ENCODE peak calls at places on chromosomes 12 and 14, in six cellular contexts. J is HEK293T, D is left ventricle myocardium superior, E is A172, G is activated gamma-delta T cell, N is neuronal stem cell. T is an unnamed sample.

GRCh38 chr12:3101309-3102022 is 24.3 kb downstream of the TSPAN9 start:
- DNase-seq in J (no peak), D (no peak), E (no peak), G (no peak), N (no peak), T (no peak)

GRCh38 chr14:72686832-72687231 is 207.1 kb downstream of the DPF3 start:
- DNase-seq in J (no peak), D (no peak), E (no peak), G (no peak), N (no peak), T (no peak)

GRCh38 chr14:29926701-29927595 is 699 bp downstream of the PRKD1 start:
- DNase-seq in J (peak; percentile 48), D (peak; percentile 75), E (no peak), G (no peak), N (peak; percentile 57), T (no peak)

GRCh38 chr12:53486730-53487487 is 12.3 kb downstream of the MAP3K12 start:
- DNase-seq in J (no peak), D (no peak), E (no peak), G (no peak), N (no peak), T (no peak)

GRCh38 chr14:61607570-61608244 is 87.6 kb upstream of the HIF1A start:
- DNase-seq in J (no peak), D (no peak), E (no peak), G (no peak), N (no peak), T (no peak)

GRCh38 chr12:124321040-124321481 is 26.2 kb downstream of the RFLNA start:
- DNase-seq in J (peak; percentile 70), D (peak; percentile 82), E (peak; percentile 32), G (no peak), N (peak; percentile 26), T (peak; percentile 63)

GRCh38 chr14:105891631-105892452 is 365.5 kb downstream of the TMEM121 start:
- DNase-seq in J (no peak), D (peak; percentile 14), E (no peak), G (no peak), N (no peak), T (no peak)

GRCh38 chr12:47783024-47783755 is 10.2 kb downstream of the SLC48A1 start:
- DNase-seq in J (no peak), D (peak; percentile 31), E (no peak), G (no peak), N (no peak), T (no peak)

GRCh38 chr12:52232916-52233461 is at the start of gene KRT7:
- DNase-seq in J (no peak), D (no peak), E (no peak), G (no peak), N (no peak), T (no peak)

GRCh38 chr12:108821407-108822397 is 35.7 kb downstream of the SSH1 start:
- DNase-seq in J (no peak), D (no peak), E (no peak), G (no peak), N (no peak), T (no peak)

GRCh38 chr12:94460594-94460959 is 910 bp upstream of the CEP83 start:
- DNase-seq in J (no peak), D (no peak), E (no peak), G (no peak), N (no peak), T (no peak)

GRCh38 chr14:85319998-85320397 is 209.9 kb upstream of the FLRT2 start:
- DNase-seq in J (no peak), D (no peak), E (peak; percentile 5), G (no peak), N (no peak), T (no peak)

GRCh38 chr12:57237952-57238853 is 8.7 kb downstream of the SHMT2 start:
- DNase-seq in J (no peak), D (no peak), E (no peak), G (no peak), N (no peak), T (no peak)

GRCh38 chr14:88983755-88984154 is 159.3 kb downstream of the TTC8 start:
- DNase-seq in J (no peak), D (no peak), E (peak; percentile 74), G (no peak), N (no peak), T (no peak)

GRCh38 chr12:77847665-77848431 is 17.2 kb downstream of the NAV3 start:
- DNase-seq in J (no peak), D (no peak), E (peak; percentile 95), G (no peak), N (no peak), T (no peak)

GRCh38 chr14:76924363-76925151 is 98.3 kb downstream of the LRRC74A start:
- DNase-seq in J (no peak), D (no peak), E (no peak), G (no peak), N (peak; percentile 64), T (no peak)

GRCh38 chr14:81137316-81137715 is 83.4 kb downstream of the GTF2A1 start:
- DNase-seq in J (no peak), D (no peak), E (peak; percentile 91), G (no peak), N (no peak), T (no peak)

GRCh38 chr14:89252887-89253532 is 164.0 kb downstream of the FOXN3 start:
- DNase-seq in J (no peak), D (no peak), E (no peak), G (no peak), N (no peak), T (no peak)

GRCh38 chr14:94051115-94051514 is 25.0 kb downstream of the OTUB2 start:
- DNase-seq in J (peak; percentile 30), D (peak; percentile 68), E (no peak), G (no peak), N (no peak), T (no peak)

GRCh38 chr12:55703288-55703687 is 4.4 kb downstream of the ITGA7 start:
- DNase-seq in J (no peak), D (peak; percentile 67), E (no peak), G (no peak), N (no peak), T (no peak)

GRCh38 chr12:131865196-131865875 is 29.1 kb upstream of the ULK1 start:
- DNase-seq in J (no peak), D (no peak), E (peak; percentile 95), G (no peak), N (no peak), T (no peak)

GRCh38 chr12:92928431-92928961 is 599 bp downstream of the EEA1 start:
- DNase-seq in J (peak; percentile 39), D (peak; percentile 71), E (no peak), G (peak; percentile 33), N (no peak), T (peak; percentile 17)

T was measured in tibial nerve.